ENCODE peak calls at places on chromosomes 11 and 22, in four cellular contexts. N is prostate gland, G is Caco-2, C is AG04449. R is an unnamed sample.

GRCh38 chr22:19717691-19718254 is 3.5 kb downstream of the SEPTIN5 start:
- DNase-seq in N (peak; percentile 60), G (no peak), C (no peak), R (peak; percentile 71)

GRCh38 chr22:49588739-49589138 is 238.9 kb downstream of the BRD1 start:
- DNase-seq in N (no peak), G (peak; percentile 14), C (no peak), R (no peak)

GRCh38 chr11:126637800-126638175 is 282.3 kb downstream of the ST3GAL4 start:
- DNase-seq in N (no peak), G (no peak), C (peak; percentile 92), R (no peak)

GRCh38 chr11:117950999-117951961 is 22.1 kb upstream of the TMPRSS13 start:
- DNase-seq in N (no peak), G (no peak), C (no peak), R (no peak)

GRCh38 chr22:35314161-35314942 is 14.7 kb downstream of the TOM1 start:
- DNase-seq in N (no peak), G (peak; percentile 16), C (no peak), R (no peak)

GRCh38 chr11:85167038-85167437 is 460.1 kb downstream of the DLG2 start:
- DNase-seq in N (no peak), G (no peak), C (no peak), R (no peak)

GRCh38 chr11:95993438-95994339 is 69.8 kb upstream of the MTMR2 start:
- DNase-seq in N (no peak), G (no peak), C (no peak), R (no peak)

GRCh38 chr22:45127866-45128265 is 35.9 kb upstream of the NUP50 start:
- DNase-seq in N (no peak), G (no peak), C (peak; percentile 24), R (no peak)

GRCh38 chr22:35312198-35313059 is 12.7 kb downstream of the TOM1 start:
- DNase-seq in N (no peak), G (peak; percentile 81), C (peak; percentile 61), R (no peak)

GRCh38 chr11:95095858-95096587 is 6.4 kb downstream of the ENDOD1 start:
- DNase-seq in N (no peak), G (no peak), C (peak; percentile 47), R (no peak)

GRCh38 chr11:73194593-73194992 is 23.5 kb upstream of the P2RY2 start:
- DNase-seq in N (peak; percentile 50), G (peak; percentile 95), C (no peak), R (no peak)

GRCh38 chr11:62860835-62861563 is 19.7 kb upstream of the SLC3A2 start:
- DNase-seq in N (no peak), G (no peak), C (no peak), R (no peak)

GRCh38 chr11:78857688-78858087 is 283.0 kb upstream of the NARS2 start:
- DNase-seq in N (no peak), G (no peak), C (no peak), R (no peak)

GRCh38 chr11:20029193-20029592 is 131.1 kb downstream of the DBX1 start:
- DNase-seq in N (no peak), G (no peak), C (no peak), R (no peak)

GRCh38 chr11:13080861-13081260 is 71.7 kb downstream of the RASSF10 start:
- DNase-seq in N (no peak), G (no peak), C (no peak), R (no peak)

GRCh38 chr11:8066036-8066910 is 14.7 kb upstream of the TUB start:
- DNase-seq in N (no peak), G (no peak), C (no peak), R (no peak)

GRCh38 chr11:17770048-17770652 is 35.6 kb downstream of the KCNC1 start:
- DNase-seq in N (no peak), G (peak; percentile 46), C (no peak), R (peak; percentile 35)

GRCh38 chr11:95487391-95487790 is 256.4 kb upstream of the SESN3 start:
- DNase-seq in N (no peak), G (peak; percentile 81), C (no peak), R (no peak)

GRCh38 chr11:13337986-13338436 is 60.4 kb downstream of the BMAL1 start:
- DNase-seq in N (no peak), G (no peak), C (peak; percentile 23), R (no peak)

GRCh38 chr11:113532697-113533424 is 57.7 kb upstream of the DRD2 start:
- DNase-seq in N (peak; percentile 77), G (peak; percentile 85), C (peak; percentile 29), R (peak; percentile 62)

GRCh38 chr11:17827006-17827405 is 92.4 kb downstream of the KCNC1 start:
- DNase-seq in N (no peak), G (no peak), C (no peak), R (no peak)

GRCh38 chr22:30245985-30246901 is at the start of gene LIF:
- DNase-seq in N (no peak), G (no peak), C (no peak), R (peak; percentile 30)

GRCh38 chr11:18236664-18237356 is at the start of gene SAA4:
- DNase-seq in N (no peak), G (no peak), C (no peak), R (no peak)

GRCh38 chr22:46336119-46337078 is 885 bp downstream of the TRMU start:
- DNase-seq in N (no peak), G (no peak), C (no peak), R (peak; percentile 27)

GRCh38 chr11:71388637-71389235 is 59.5 kb downstream of the DHCR7 start:
- DNase-seq in N (no peak), G (no peak), C (no peak), R (no peak)

GRCh38 chr11:7332962-7333361 is 81.3 kb downstream of the SYT9 start:
- DNase-seq in N (no peak), G (no peak), C (no peak), R (no peak)

GRCh38 chr22:21446827-21447690 is 20.1 kb upstream of the TMEM191C start:
- DNase-seq in N (peak; percentile 3), G (no peak), C (no peak), R (no peak)

GRCh38 chr11:120462825-120463224 is 48.7 kb upstream of the GRIK4 start:
- DNase-seq in N (no peak), G (no peak), C (no peak), R (no peak)

GRCh38 chr11:18780329-18780728 is 11.3 kb downstream of the PTPN5 start:
- DNase-seq in N (no peak), G (no peak), C (no peak), R (no peak)

GRCh38 chr11:33912405-33913361 is 20.8 kb upstream of the LMO2 start:
- DNase-seq in N (no peak), G (no peak), C (peak; percentile 61), R (no peak)

GRCh38 chr11:1516273-1517067 is 29.9 kb upstream of the MOB2 start:
- DNase-seq in N (no peak), G (no peak), C (peak; percentile 40), R (no peak)

GRCh38 chr11:122727101-122727929 is 71.8 kb downstream of the UBASH3B start:
- DNase-seq in N (no peak), G (no peak), C (no peak), R (no peak)

GRCh38 chr11:70134490-70134889 is 56.4 kb downstream of the ANO1 start:
- DNase-seq in N (no peak), G (no peak), C (no peak), R (no peak)

GRCh38 chr11:120180571-120181445 is 30.0 kb upstream of the OAF start:
- DNase-seq in N (no peak), G (no peak), C (no peak), R (no peak)

GRCh38 chr11:47259178-47259977 is 1.6 kb downstream of the NR1H3 start:
- DNase-seq in N (peak; percentile 31), G (peak; percentile 71), C (no peak), R (no peak)
- TF ChIP-seq CTCF in N (peak; percentile 58), G (peak; percentile 79), C (peak; percentile 65), R (peak; percentile 57)

GRCh38 chr11:41613321-41613720 is 153.9 kb upstream of the LRRC4C start:
- DNase-seq in N (no peak), G (no peak), C (no peak), R (no peak)

GRCh38 chr11:41612415-41612814 is 153.0 kb upstream of the LRRC4C start:
- DNase-seq in N (no peak), G (no peak), C (no peak), R (no peak)
- TF ChIP-seq CTCF in N (no peak), G (no peak), C (no peak), R (peak; percentile 24)

GRCh38 chr22:17540481-17540880 is 22.8 kb upstream of the SLC25A18 start:
- DNase-seq in N (no peak), G (no peak), C (no peak), R (no peak)
- TF ChIP-seq CTCF in N (no peak), G (no peak), C (no peak), R (no peak)

DNA sequence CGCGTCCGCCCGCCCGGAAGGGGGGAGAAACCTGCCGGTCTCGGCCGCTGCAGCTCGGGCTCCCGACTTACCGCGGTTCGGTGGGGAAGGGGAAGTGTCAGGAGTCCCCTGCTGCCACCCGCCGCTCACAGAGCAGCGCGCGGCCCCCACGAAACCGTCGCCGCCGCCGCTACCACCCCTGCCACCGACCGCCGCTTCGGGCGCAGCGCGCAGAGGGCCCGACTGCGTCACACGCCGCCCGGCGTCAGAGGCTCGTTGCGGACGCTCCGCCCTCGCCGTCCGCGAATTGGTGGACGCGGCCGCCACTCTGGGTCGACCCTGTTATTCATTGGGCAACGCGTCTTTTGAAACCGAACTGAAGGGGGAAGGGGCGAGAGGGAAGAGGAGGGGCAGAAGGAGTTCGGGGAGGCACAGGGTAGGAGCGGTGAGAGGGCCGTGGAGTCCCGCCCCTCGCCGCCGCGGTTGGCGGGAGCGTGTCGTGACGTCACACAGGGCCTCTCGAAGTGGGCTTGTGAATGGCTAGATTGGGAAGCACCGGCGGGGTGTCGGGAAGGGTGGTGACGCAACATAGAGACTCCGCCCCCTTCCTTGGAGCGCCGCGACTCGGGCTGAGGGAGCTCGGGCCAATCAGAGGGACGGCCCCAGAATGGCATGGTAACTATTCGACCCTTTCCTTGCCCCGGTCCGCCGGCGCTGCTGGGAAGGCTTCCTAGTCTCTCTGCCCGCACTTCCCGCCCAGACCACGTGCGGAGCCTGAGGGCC is at the start of gene NUP98:
- DNase-seq in N (peak; percentile 100), G (peak; percentile 100), C (peak; percentile 99), R (peak; percentile 99)
- TF ChIP-seq CTCF in N (no peak), G (no peak), C (no peak), R (no peak)

DNA sequence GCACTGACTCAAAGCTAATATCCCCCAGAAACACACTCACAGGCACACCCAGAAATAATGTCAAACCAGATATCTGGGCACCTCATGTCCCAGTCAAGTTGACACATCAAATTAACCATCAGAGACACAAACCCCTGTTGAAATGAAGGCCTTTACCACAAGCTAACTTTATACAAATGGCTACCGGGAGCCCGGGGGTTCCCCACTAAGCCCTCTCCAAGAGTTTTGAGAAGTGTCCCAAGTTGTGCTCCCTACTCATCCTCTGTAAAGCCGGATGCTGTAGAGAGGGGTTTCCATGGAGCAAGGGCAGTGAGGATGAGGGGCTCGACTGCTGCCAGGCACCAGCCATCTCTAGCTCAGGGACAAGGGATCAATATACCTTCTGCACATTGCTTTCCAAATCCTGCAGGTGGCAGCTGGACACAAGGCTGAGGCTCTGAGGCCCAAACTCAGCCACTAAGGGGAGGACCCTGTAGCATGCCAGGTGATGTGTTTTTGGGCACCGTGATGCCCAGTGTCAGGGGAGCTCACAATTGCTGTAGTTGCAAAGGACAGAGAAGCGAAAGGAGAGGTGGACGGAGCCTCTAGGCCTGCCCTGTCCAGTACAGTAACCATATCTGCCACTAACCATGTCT is 145.7 kb downstream of the TTC17 start:
- DNase-seq in N (no peak), G (no peak), C (no peak), R (peak; percentile 20)
- TF ChIP-seq CTCF in N (no peak), G (peak; percentile 61), C (peak; percentile 25), R (peak; percentile 65)